ENCODE peak calls at places on chromosomes 4 and X, in ten cellular contexts. One of them, this sample, is unnamed.

GRCh38 chrX:34130501-34130900 is 1.6 kb downstream of the FAM47A start:
- DNase-seq in mesothelial cell of epicardium: no peak
- DNase-seq in T-helper 9 cell: no peak
- DNase-seq in GM13976: no peak
- DNase-seq in endodermal cell: no peak
- DNase-seq in activated naive CD8-positive, alpha-beta T cell treated with anti-CD3 and anti-CD28 coated beads, Interleukin-2, amount 50 U/mL, for 24 hours: no peak
- DNase-seq in nucleus accumbens: no peak
- DNase-seq in H4: no peak
- DNase-seq in CD8-positive, alpha-beta memory T cell: no peak
- DNase-seq in amygdala: no peak
- DNase-seq in this sample: no peak

GRCh38 chrX:110284159-110284558 is 33.7 kb downstream of the AMMECR1 start:
- DNase-seq in mesothelial cell of epicardium: no peak
- DNase-seq in T-helper 9 cell: no peak
- DNase-seq in GM13976: no peak
- DNase-seq in endodermal cell: no peak
- DNase-seq in activated naive CD8-positive, alpha-beta T cell treated with anti-CD3 and anti-CD28 coated beads, Interleukin-2, amount 50 U/mL, for 24 hours: no peak
- DNase-seq in nucleus accumbens: no peak
- DNase-seq in H4: peak
- DNase-seq in CD8-positive, alpha-beta memory T cell: no peak
- DNase-seq in amygdala: no peak
- DNase-seq in this sample: peak

GRCh38 chrX:152635941-152636340 is 1.8 kb upstream of the GABRQ start:
- DNase-seq in mesothelial cell of epicardium: no peak
- DNase-seq in T-helper 9 cell: no peak
- DNase-seq in GM13976: no peak
- DNase-seq in endodermal cell: peak
- DNase-seq in activated naive CD8-positive, alpha-beta T cell treated with anti-CD3 and anti-CD28 coated beads, Interleukin-2, amount 50 U/mL, for 24 hours: no peak
- DNase-seq in nucleus accumbens: no peak
- DNase-seq in H4: peak
- DNase-seq in CD8-positive, alpha-beta memory T cell: no peak
- DNase-seq in amygdala: no peak
- DNase-seq in this sample: peak

GRCh38 chr4:39636786-39637185 is 1.9 kb downstream of the SMIM14 start:
- DNase-seq in mesothelial cell of epicardium: no peak
- DNase-seq in T-helper 9 cell: no peak
- DNase-seq in GM13976: no peak
- DNase-seq in endodermal cell: no peak
- DNase-seq in activated naive CD8-positive, alpha-beta T cell treated with anti-CD3 and anti-CD28 coated beads, Interleukin-2, amount 50 U/mL, for 24 hours: no peak
- DNase-seq in nucleus accumbens: no peak
- DNase-seq in H4: no peak
- DNase-seq in CD8-positive, alpha-beta memory T cell: peak
- DNase-seq in amygdala: no peak
- DNase-seq in this sample: no peak

GRCh38 chr4:67877086-67877485 is 6.7 kb downstream of the TMPRSS11D start:
- DNase-seq in mesothelial cell of epicardium: no peak
- DNase-seq in T-helper 9 cell: no peak
- DNase-seq in GM13976: no peak
- DNase-seq in endodermal cell: no peak
- DNase-seq in activated naive CD8-positive, alpha-beta T cell treated with anti-CD3 and anti-CD28 coated beads, Interleukin-2, amount 50 U/mL, for 24 hours: no peak
- DNase-seq in nucleus accumbens: no peak
- DNase-seq in H4: no peak
- DNase-seq in CD8-positive, alpha-beta memory T cell: no peak
- DNase-seq in amygdala: no peak
- DNase-seq in this sample: no peak

GRCh38 chr4:154838155-154838554 is 57.1 kb downstream of the RBM46 start:
- DNase-seq in mesothelial cell of epicardium: no peak
- DNase-seq in T-helper 9 cell: no peak
- DNase-seq in GM13976: no peak
- DNase-seq in endodermal cell: no peak
- DNase-seq in activated naive CD8-positive, alpha-beta T cell treated with anti-CD3 and anti-CD28 coated beads, Interleukin-2, amount 50 U/mL, for 24 hours: no peak
- DNase-seq in nucleus accumbens: no peak
- DNase-seq in H4: no peak
- DNase-seq in CD8-positive, alpha-beta memory T cell: no peak
- DNase-seq in amygdala: no peak
- DNase-seq in this sample: no peak

GRCh38 chr4:140135529-140136021 is 18.4 kb downstream of the MAML3 start:
- DNase-seq in mesothelial cell of epicardium: peak
- DNase-seq in T-helper 9 cell: no peak
- DNase-seq in GM13976: no peak
- DNase-seq in endodermal cell: no peak
- DNase-seq in activated naive CD8-positive, alpha-beta T cell treated with anti-CD3 and anti-CD28 coated beads, Interleukin-2, amount 50 U/mL, for 24 hours: no peak
- DNase-seq in nucleus accumbens: no peak
- DNase-seq in H4: peak
- DNase-seq in CD8-positive, alpha-beta memory T cell: no peak
- DNase-seq in amygdala: no peak
- DNase-seq in this sample: peak

GRCh38 chrX:56766554-56767412 is 37.7 kb downstream of the NBDY start:
- DNase-seq in mesothelial cell of epicardium: peak
- DNase-seq in T-helper 9 cell: no peak
- DNase-seq in GM13976: peak
- DNase-seq in endodermal cell: peak
- DNase-seq in activated naive CD8-positive, alpha-beta T cell treated with anti-CD3 and anti-CD28 coated beads, Interleukin-2, amount 50 U/mL, for 24 hours: no peak
- DNase-seq in nucleus accumbens: no peak
- DNase-seq in H4: no peak
- DNase-seq in CD8-positive, alpha-beta memory T cell: no peak
- DNase-seq in amygdala: no peak
- DNase-seq in this sample: no peak

This sample was measured in Caki2.